ENCODE peak calls at places on chromosomes 6 and 20, in eight cellular contexts. One of them, this sample, is unnamed. For H3K4me1, the result is how much of the 10 kb centered on the place peaks cover.

GRCh38 chr20:49426873-49427272 is 55.6 kb downstream of the KCNB1 start:
- DNase-seq in GM23338: no peak
- DNase-seq in transverse colon: no peak
- DNase-seq in endothelial cell of umbilical vein: no peak
- DNase-seq in prostate gland: no peak
- DNase-seq in spleen: no peak
- DNase-seq in stomach: no peak
- DNase-seq in breast epithelium: no peak
- DNase-seq in this sample: no peak

GRCh38 chr6:148944608-148945007 is 197.8 kb downstream of the UST start:
- DNase-seq in spleen: no peak
- DNase-seq in endothelial cell of umbilical vein: no peak
- DNase-seq in breast epithelium: no peak
- DNase-seq in prostate gland: no peak
- DNase-seq in transverse colon: no peak
- DNase-seq in stomach: no peak
- DNase-seq in GM23338: no peak
- DNase-seq in this sample: no peak

GRCh38 chr6:14924126-14925024 is 321.5 kb upstream of the JARID2 start:
- DNase-seq in GM23338: peak
- DNase-seq in prostate gland: no peak
- DNase-seq in spleen: no peak
- DNase-seq in stomach: no peak
- DNase-seq in endothelial cell of umbilical vein: no peak
- DNase-seq in breast epithelium: no peak
- DNase-seq in transverse colon: no peak
- DNase-seq in this sample: no peak

GRCh38 chr6:137043710-137044365 is 927 bp downstream of the IL20RA start:
- DNase-seq in endothelial cell of umbilical vein: peak
- DNase-seq in GM23338: peak
- DNase-seq in transverse colon: peak
- DNase-seq in spleen: no peak
- DNase-seq in prostate gland: peak
- DNase-seq in breast epithelium: peak
- DNase-seq in stomach: peak
- DNase-seq in this sample: no peak

GRCh38 chr20:13008761-13009681 is at the start of gene SPTLC3:
- DNase-seq in GM23338: peak
- DNase-seq in spleen: no peak
- DNase-seq in endothelial cell of umbilical vein: peak
- DNase-seq in transverse colon: peak
- DNase-seq in stomach: peak
- DNase-seq in breast epithelium: peak
- DNase-seq in prostate gland: peak
- DNase-seq in this sample: no peak

GRCh38 chr20:50272413-50273120 is 81.9 kb downstream of the CEBPB start:
- DNase-seq in breast epithelium: no peak
- DNase-seq in prostate gland: no peak
- DNase-seq in spleen: no peak
- DNase-seq in stomach: no peak
- DNase-seq in endothelial cell of umbilical vein: no peak
- DNase-seq in transverse colon: no peak
- DNase-seq in GM23338: no peak
- DNase-seq in this sample: no peak

GRCh38 chr6:97401533-97401932 is 118.5 kb upstream of the MMS22L start:
- DNase-seq in GM23338: no peak
- DNase-seq in stomach: no peak
- DNase-seq in transverse colon: no peak
- DNase-seq in prostate gland: no peak
- DNase-seq in spleen: no peak
- DNase-seq in breast epithelium: no peak
- DNase-seq in endothelial cell of umbilical vein: peak
- DNase-seq in this sample: no peak

GRCh38 chr6:156658186-156658585 is 119.0 kb upstream of the ARID1B start:
- DNase-seq in spleen: no peak
- DNase-seq in transverse colon: no peak
- DNase-seq in breast epithelium: no peak
- DNase-seq in stomach: no peak
- DNase-seq in prostate gland: peak
- DNase-seq in endothelial cell of umbilical vein: peak
- DNase-seq in GM23338: no peak
- DNase-seq in this sample: no peak

GRCh38 chr6:125811259-125811658 is 20.5 kb downstream of the NCOA7 start:
- DNase-seq in spleen: no peak
- DNase-seq in endothelial cell of umbilical vein: no peak
- DNase-seq in breast epithelium: no peak
- DNase-seq in stomach: no peak
- DNase-seq in GM23338: no peak
- DNase-seq in transverse colon: no peak
- DNase-seq in prostate gland: no peak
- DNase-seq in this sample: no peak

GRCh38 chr6:125815050-125815910 is 24.5 kb downstream of the NCOA7 start:
- DNase-seq in GM23338: no peak
- DNase-seq in breast epithelium: no peak
- DNase-seq in prostate gland: no peak
- DNase-seq in endothelial cell of umbilical vein: peak
- DNase-seq in stomach: no peak
- DNase-seq in transverse colon: no peak
- DNase-seq in spleen: no peak
- DNase-seq in this sample: no peak

GRCh38 chr6:125809771-125810315 is 19.1 kb downstream of the NCOA7 start:
- DNase-seq in spleen: no peak
- DNase-seq in endothelial cell of umbilical vein: no peak
- DNase-seq in stomach: no peak
- DNase-seq in breast epithelium: no peak
- DNase-seq in GM23338: no peak
- DNase-seq in prostate gland: no peak
- DNase-seq in transverse colon: no peak
- DNase-seq in this sample: no peak

GRCh38 chr6:125810435-125810834 is 19.7 kb downstream of the NCOA7 start:
- DNase-seq in stomach: no peak
- DNase-seq in spleen: no peak
- DNase-seq in GM23338: no peak
- DNase-seq in breast epithelium: no peak
- DNase-seq in transverse colon: no peak
- DNase-seq in endothelial cell of umbilical vein: no peak
- DNase-seq in prostate gland: no peak
- DNase-seq in this sample: no peak

DNA sequence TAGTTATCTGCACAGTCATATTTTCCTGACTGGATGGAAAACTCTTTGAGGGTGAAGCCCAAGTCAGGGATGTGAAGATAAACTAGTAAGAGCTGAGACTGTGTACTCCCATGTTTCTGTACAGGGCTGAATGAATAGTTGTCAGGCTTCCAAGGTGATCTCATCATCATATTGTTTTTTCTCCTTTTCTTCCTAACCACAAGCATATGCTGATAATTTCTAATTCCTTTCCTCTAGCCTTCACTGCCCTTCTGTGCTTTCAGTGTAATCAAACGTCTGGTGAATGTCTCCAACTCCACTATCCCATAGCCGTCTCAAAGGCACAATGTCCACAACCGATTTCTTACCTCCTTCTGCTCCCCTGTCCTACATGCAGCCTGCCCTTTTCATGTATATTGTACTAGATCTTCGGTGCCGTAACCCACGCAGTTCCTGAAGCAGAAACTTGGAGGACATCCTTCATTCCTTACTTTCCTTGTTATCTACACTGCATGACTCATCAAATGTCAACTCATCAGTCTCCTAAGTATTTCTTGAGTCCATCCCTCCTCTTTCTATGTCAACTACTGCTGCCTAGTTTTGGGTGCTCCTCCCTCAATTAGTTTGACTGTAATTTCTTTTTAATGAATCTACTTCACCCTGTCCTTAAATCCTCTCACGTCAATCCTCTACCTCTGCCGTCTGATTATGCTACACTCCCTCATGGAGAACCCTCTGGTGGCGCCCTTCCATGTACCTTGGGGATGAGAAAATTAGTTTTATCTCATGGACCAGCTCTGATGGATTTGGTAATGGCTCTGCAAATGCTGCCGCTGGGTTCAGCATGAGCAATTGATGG is 21.9 kb downstream of the NCOA7 start:
- DNase-seq in GM23338: no peak
- DNase-seq in prostate gland: no peak
- DNase-seq in transverse colon: no peak
- DNase-seq in breast epithelium: no peak
- DNase-seq in spleen: no peak
- DNase-seq in endothelial cell of umbilical vein: peak
- DNase-seq in stomach: no peak
- DNase-seq in this sample: no peak
- H3K4me1 ChIP-seq in GM23338: under half
- H3K4me1 ChIP-seq in prostate gland: under half
- H3K4me1 ChIP-seq in transverse colon: under half
- H3K4me1 ChIP-seq in breast epithelium: under half
- H3K4me1 ChIP-seq in spleen: half or more
- H3K4me1 ChIP-seq in endothelial cell of umbilical vein: under half
- H3K4me1 ChIP-seq in stomach: half or more
- H3K4me1 ChIP-seq in this sample: under half

GRCh38 chr6:81614292-81614691 is 138.2 kb downstream of the TENT5A start:
- DNase-seq in GM23338: peak
- DNase-seq in prostate gland: no peak
- DNase-seq in endothelial cell of umbilical vein: peak
- DNase-seq in spleen: no peak
- DNase-seq in breast epithelium: no peak
- DNase-seq in transverse colon: peak
- DNase-seq in stomach: peak
- DNase-seq in this sample: no peak

GRCh38 chr6:81608776-81609175 is 143.7 kb downstream of the TENT5A start:
- DNase-seq in spleen: no peak
- DNase-seq in GM23338: no peak
- DNase-seq in prostate gland: no peak
- DNase-seq in transverse colon: no peak
- DNase-seq in endothelial cell of umbilical vein: no peak
- DNase-seq in stomach: no peak
- DNase-seq in breast epithelium: no peak
- DNase-seq in this sample: no peak

GRCh38 chr6:81609736-81610135 is 142.7 kb downstream of the TENT5A start:
- DNase-seq in prostate gland: no peak
- DNase-seq in spleen: no peak
- DNase-seq in transverse colon: no peak
- DNase-seq in GM23338: no peak
- DNase-seq in stomach: no peak
- DNase-seq in endothelial cell of umbilical vein: no peak
- DNase-seq in breast epithelium: no peak
- DNase-seq in this sample: no peak

GRCh38 chr6:81612136-81612535 is 140.3 kb downstream of the TENT5A start:
- DNase-seq in prostate gland: no peak
- DNase-seq in GM23338: no peak
- DNase-seq in spleen: no peak
- DNase-seq in stomach: no peak
- DNase-seq in breast epithelium: no peak
- DNase-seq in transverse colon: no peak
- DNase-seq in endothelial cell of umbilical vein: no peak
- DNase-seq in this sample: no peak

GRCh38 chr6:81613606-81614005 is 138.9 kb downstream of the TENT5A start:
- DNase-seq in spleen: no peak
- DNase-seq in GM23338: no peak
- DNase-seq in stomach: no peak
- DNase-seq in transverse colon: no peak
- DNase-seq in breast epithelium: no peak
- DNase-seq in endothelial cell of umbilical vein: peak
- DNase-seq in prostate gland: no peak
- DNase-seq in this sample: no peak
- H3K4me3 ChIP-seq in spleen: no peak
- H3K4me3 ChIP-seq in GM23338: no peak
- H3K4me3 ChIP-seq in stomach: no peak
- H3K4me3 ChIP-seq in transverse colon: no peak
- H3K4me3 ChIP-seq in breast epithelium: no peak
- H3K4me3 ChIP-seq in endothelial cell of umbilical vein: no peak
- H3K4me3 ChIP-seq in prostate gland: no peak
- H3K4me3 ChIP-seq in this sample: no peak

GRCh38 chr20:47790032-47790965 is 5.0 kb upstream of the SULF2 start:
- DNase-seq in breast epithelium: no peak
- DNase-seq in GM23338: no peak
- DNase-seq in spleen: peak
- DNase-seq in prostate gland: no peak
- DNase-seq in stomach: no peak
- DNase-seq in transverse colon: no peak
- DNase-seq in endothelial cell of umbilical vein: no peak
- DNase-seq in this sample: no peak

GRCh38 chr20:47791084-47791599 is 5.9 kb upstream of the SULF2 start:
- DNase-seq in prostate gland: no peak
- DNase-seq in endothelial cell of umbilical vein: no peak
- DNase-seq in spleen: no peak
- DNase-seq in stomach: no peak
- DNase-seq in transverse colon: no peak
- DNase-seq in breast epithelium: no peak
- DNase-seq in GM23338: no peak
- DNase-seq in this sample: no peak

GRCh38 chr20:47795214-47795667 is 10.0 kb upstream of the SULF2 start:
- DNase-seq in transverse colon: no peak
- DNase-seq in breast epithelium: peak
- DNase-seq in spleen: no peak
- DNase-seq in stomach: no peak
- DNase-seq in GM23338: no peak
- DNase-seq in prostate gland: peak
- DNase-seq in endothelial cell of umbilical vein: no peak
- DNase-seq in this sample: no peak

GRCh38 chr20:47789081-47789998 is 4.1 kb upstream of the SULF2 start:
- DNase-seq in endothelial cell of umbilical vein: no peak
- DNase-seq in GM23338: no peak
- DNase-seq in breast epithelium: no peak
- DNase-seq in stomach: no peak
- DNase-seq in transverse colon: no peak
- DNase-seq in spleen: no peak
- DNase-seq in prostate gland: no peak
- DNase-seq in this sample: no peak

GRCh38 chr20:47792021-47792618 is 6.8 kb upstream of the SULF2 start:
- DNase-seq in stomach: no peak
- DNase-seq in breast epithelium: peak
- DNase-seq in prostate gland: peak
- DNase-seq in endothelial cell of umbilical vein: peak
- DNase-seq in GM23338: no peak
- DNase-seq in transverse colon: peak
- DNase-seq in spleen: no peak
- DNase-seq in this sample: no peak
- TF ChIP-seq POLR2AphosphoS5 in stomach: peak
- TF ChIP-seq POLR2AphosphoS5 in breast epithelium: no peak
- TF ChIP-seq POLR2AphosphoS5 in prostate gland: peak
- TF ChIP-seq POLR2AphosphoS5 in endothelial cell of umbilical vein: no peak
- TF ChIP-seq POLR2AphosphoS5 in GM23338: no peak
- TF ChIP-seq POLR2AphosphoS5 in transverse colon: peak
- TF ChIP-seq POLR2AphosphoS5 in spleen: no peak
- TF ChIP-seq POLR2AphosphoS5 in this sample: peak

GRCh38 chr20:17658648-17658993 is 23.4 kb downstream of the RRBP1 start:
- DNase-seq in stomach: no peak
- DNase-seq in endothelial cell of umbilical vein: no peak
- DNase-seq in transverse colon: no peak
- DNase-seq in GM23338: no peak
- DNase-seq in prostate gland: no peak
- DNase-seq in spleen: no peak
- DNase-seq in breast epithelium: no peak
- DNase-seq in this sample: no peak

GRCh38 chr20:17655865-17656489 is 26.1 kb downstream of the RRBP1 start:
- DNase-seq in endothelial cell of umbilical vein: no peak
- DNase-seq in spleen: peak
- DNase-seq in transverse colon: no peak
- DNase-seq in breast epithelium: no peak
- DNase-seq in stomach: no peak
- DNase-seq in GM23338: peak
- DNase-seq in prostate gland: no peak
- DNase-seq in this sample: no peak

GRCh38 chr20:17659801-17660200 is 22.2 kb downstream of the RRBP1 start:
- DNase-seq in breast epithelium: no peak
- DNase-seq in prostate gland: no peak
- DNase-seq in endothelial cell of umbilical vein: no peak
- DNase-seq in spleen: peak
- DNase-seq in transverse colon: no peak
- DNase-seq in stomach: no peak
- DNase-seq in GM23338: peak
- DNase-seq in this sample: no peak

GRCh38 chr20:17657079-17657825 is 24.8 kb downstream of the RRBP1 start:
- DNase-seq in endothelial cell of umbilical vein: no peak
- DNase-seq in transverse colon: no peak
- DNase-seq in prostate gland: no peak
- DNase-seq in GM23338: no peak
- DNase-seq in breast epithelium: no peak
- DNase-seq in stomach: no peak
- DNase-seq in spleen: peak
- DNase-seq in this sample: no peak

GRCh38 chr20:17657898-17658647 is 24.0 kb downstream of the RRBP1 start:
- DNase-seq in transverse colon: no peak
- DNase-seq in spleen: peak
- DNase-seq in endothelial cell of umbilical vein: no peak
- DNase-seq in breast epithelium: no peak
- DNase-seq in prostate gland: no peak
- DNase-seq in stomach: no peak
- DNase-seq in GM23338: no peak
- DNase-seq in this sample: no peak
- H3K4me1 ChIP-seq in transverse colon: under half
- H3K4me1 ChIP-seq in spleen: under half
- H3K4me1 ChIP-seq in endothelial cell of umbilical vein: under half
- H3K4me1 ChIP-seq in breast epithelium: under half
- H3K4me1 ChIP-seq in prostate gland: under half
- H3K4me1 ChIP-seq in stomach: half or more
- H3K4me1 ChIP-seq in GM23338: under half
- H3K4me1 ChIP-seq in this sample: under half

This sample was measured in vagina.